ENCODE peak calls at places on chromosomes 11 and 22, in six cellular contexts. T is left lung, X is endodermal cell, U is lower leg skin, S is heart right ventricle, G is Caco-2. H is an unnamed sample.

GRCh38 chr11:19677380-19678080 is 35.1 kb upstream of the NAV2 start:
- DNase-seq in G (no peak), X (no peak), S (no peak), T (no peak), U (no peak), H (no peak)

GRCh38 chr11:106076421-106076922 is 675 bp downstream of the KBTBD3 start:
- DNase-seq in G (no peak), T (no peak), X (no peak), S (no peak), U (no peak), H (no peak)

GRCh38 chr11:103480421-103480820 is 371.2 kb downstream of the DYNC2H1 start:
- DNase-seq in X (no peak), U (no peak), S (no peak), G (no peak), T (no peak), H (no peak)

GRCh38 chr11:133515075-133515474 is 17.2 kb downstream of the OPCML start:
- DNase-seq in S (no peak), U (peak), T (no peak), X (peak), G (no peak), H (no peak)

GRCh38 chr11:107695446-107695845 is 16.4 kb downstream of the SLN start:
- DNase-seq in X (no peak), T (no peak), G (no peak), U (no peak), S (no peak), H (no peak)

GRCh38 chr22:20660441-20661054 is 113.4 kb upstream of the SERPIND1 start:
- DNase-seq in X (no peak), S (no peak), G (no peak), T (no peak), U (no peak), H (no peak)

GRCh38 chr11:14340721-14341120 is 18.3 kb downstream of the RRAS2 start:
- DNase-seq in T (no peak), U (no peak), X (no peak), G (no peak), S (no peak), H (no peak)

GRCh38 chr11:541433-541885 is 4.1 kb downstream of the LRRC56 start:
- DNase-seq in U (no peak), S (no peak), X (no peak), G (peak), T (no peak), H (no peak)

GRCh38 chr11:47379317-47379716 is 970 bp upstream of the SPI1 start:
- DNase-seq in S (no peak), U (no peak), T (no peak), G (no peak), X (no peak), H (no peak)

GRCh38 chr11:109971184-109971523 is 122.0 kb upstream of the ZC3H12C start:
- DNase-seq in S (peak), U (no peak), G (no peak), X (no peak), T (no peak), H (no peak)

GRCh38 chr11:100232006-100232405 is 455.1 kb upstream of the ARHGAP42 start:
- DNase-seq in G (no peak), T (no peak), U (no peak), S (no peak), X (no peak), H (no peak)

GRCh38 chr22:49897015-49897684 is 21.1 kb downstream of the ALG12 start:
- DNase-seq in G (no peak), S (no peak), X (no peak), U (no peak), T (no peak), H (no peak)

GRCh38 chr11:61158691-61159381 is 2.4 kb downstream of the VPS37C start:
- DNase-seq in G (peak), S (no peak), T (no peak), U (no peak), X (peak), H (peak)

GRCh38 chr11:8338138-8338537 is 74.5 kb upstream of the LMO1 start:
- DNase-seq in U (no peak), G (no peak), S (peak), X (peak), T (no peak), H (no peak)

GRCh38 chr11:46554205-46555162 is 39.3 kb downstream of the AMBRA1 start:
- DNase-seq in T (no peak), X (peak), U (no peak), G (peak), S (no peak), H (peak)

GRCh38 chr11:20369816-20370215 is 6.3 kb downstream of the HTATIP2 start:
- DNase-seq in G (no peak), U (no peak), S (no peak), T (no peak), X (no peak), H (no peak)

GRCh38 chr11:64694821-64695365 is 28.1 kb downstream of the NRXN2 start:
- DNase-seq in X (peak), T (no peak), S (no peak), U (no peak), G (no peak), H (no peak)

GRCh38 chr11:103024086-103024485 is 67.9 kb downstream of the DCUN1D5 start:
- DNase-seq in U (no peak), G (no peak), S (no peak), T (no peak), X (no peak), H (no peak)

GRCh38 chr11:95556342-95557151 is 233.0 kb downstream of the FAM76B start:
- DNase-seq in G (no peak), U (no peak), S (no peak), T (no peak), X (peak), H (no peak)

GRCh38 chr11:72226701-72227100 is 2.1 kb downstream of the INPPL1 start:
- DNase-seq in S (no peak), G (peak), U (peak), X (peak), T (no peak), H (no peak)

GRCh38 chr11:117923773-117924172 is 5.4 kb downstream of the TMPRSS13 start:
- DNase-seq in X (no peak), T (no peak), S (no peak), U (no peak), G (no peak), H (no peak)

GRCh38 chr22:42889290-42889689 is 32.2 kb upstream of the ARFGAP3 start:
- DNase-seq in T (no peak), X (no peak), G (no peak), S (no peak), U (no peak), H (no peak)

GRCh38 chr11:70104419-70104818 is 26.3 kb downstream of the ANO1 start:
- DNase-seq in G (no peak), T (peak), X (no peak), S (peak), U (no peak), H (no peak)

GRCh38 chr22:17606472-17606871 is 22.1 kb downstream of the ATP6V1E1 start:
- DNase-seq in U (no peak), S (no peak), G (no peak), X (no peak), T (no peak), H (no peak)

GRCh38 chr11:94199367-94200130 is 70.9 kb downstream of the PANX1 start:
- DNase-seq in S (no peak), X (no peak), U (no peak), T (no peak), G (no peak), H (no peak)

GRCh38 chr22:44702479-44703219 is 645 bp downstream of the PRR5 start:
- DNase-seq in G (peak), X (peak), T (peak), S (no peak), U (no peak), H (no peak)

DNA sequence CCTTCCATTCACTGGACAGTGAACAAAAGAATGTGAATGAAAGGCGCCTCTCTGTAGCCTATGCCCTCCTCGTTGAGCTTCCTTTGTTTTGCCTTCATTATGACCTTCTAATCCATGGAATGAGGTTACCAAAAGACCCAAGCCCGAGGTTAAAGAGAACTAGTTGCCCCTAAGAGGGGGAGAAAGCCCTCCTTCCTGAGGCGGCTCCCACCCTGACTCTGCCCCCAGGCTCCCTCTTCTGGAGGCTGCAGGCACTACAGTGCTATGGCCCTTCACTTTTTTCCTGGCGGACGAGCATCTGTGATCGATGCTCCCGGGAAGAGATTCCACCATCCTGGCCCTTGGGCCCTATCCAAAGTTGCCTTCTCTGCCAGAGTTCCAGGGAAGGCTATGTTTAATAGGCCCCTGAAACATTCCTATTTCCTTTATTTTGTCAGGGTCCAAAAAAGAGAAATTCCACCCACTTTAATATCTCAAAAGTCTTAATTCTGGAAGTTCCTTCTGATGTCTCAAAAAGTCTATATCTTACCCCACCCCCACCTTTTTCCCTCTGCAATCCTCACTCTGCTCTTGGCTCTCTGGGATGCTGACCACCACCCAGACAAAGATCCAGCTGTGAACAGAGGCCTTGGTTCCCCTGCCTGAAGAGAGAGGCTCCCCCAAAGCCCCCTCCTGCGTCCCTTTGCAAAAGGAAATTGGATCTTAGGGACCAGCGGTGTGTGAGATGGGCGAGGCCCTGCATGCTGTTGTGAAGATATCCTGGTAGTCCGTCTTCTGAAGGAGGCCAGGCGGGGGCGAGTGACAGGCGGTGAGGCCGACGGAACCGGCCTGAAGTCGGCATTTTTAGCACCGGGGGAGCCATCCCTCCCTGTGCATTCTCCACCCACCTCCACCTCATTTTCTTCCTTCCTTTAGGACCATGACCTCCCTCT is 147.1 kb downstream of the FEZ1 start:
- DNase-seq in S (peak), U (no peak), X (peak), T (peak), G (peak), H (no peak)
- TF ChIP-seq CTCF in S (peak), U (no peak), X (peak), T (peak), G (peak), H (peak)

GRCh38 chr11:68843052-68843561 is 1.4 kb upstream of the CPT1A start:
- DNase-seq in T (no peak), G (no peak), S (peak), X (peak), U (no peak), H (no peak)

GRCh38 chr11:68841718-68842426 is at the start of gene CPT1A:
- DNase-seq in U (peak), S (peak), X (peak), G (peak), T (peak), H (no peak)

GRCh38 chr11:68840661-68841653 is 759 bp downstream of the CPT1A start:
- DNase-seq in U (peak), G (no peak), T (peak), X (peak), S (peak), H (no peak)

GRCh38 chr11:68843703-68844312 is 2.1 kb upstream of the CPT1A start:
- DNase-seq in S (peak), U (peak), T (peak), G (peak), X (peak), H (no peak)

DNA sequence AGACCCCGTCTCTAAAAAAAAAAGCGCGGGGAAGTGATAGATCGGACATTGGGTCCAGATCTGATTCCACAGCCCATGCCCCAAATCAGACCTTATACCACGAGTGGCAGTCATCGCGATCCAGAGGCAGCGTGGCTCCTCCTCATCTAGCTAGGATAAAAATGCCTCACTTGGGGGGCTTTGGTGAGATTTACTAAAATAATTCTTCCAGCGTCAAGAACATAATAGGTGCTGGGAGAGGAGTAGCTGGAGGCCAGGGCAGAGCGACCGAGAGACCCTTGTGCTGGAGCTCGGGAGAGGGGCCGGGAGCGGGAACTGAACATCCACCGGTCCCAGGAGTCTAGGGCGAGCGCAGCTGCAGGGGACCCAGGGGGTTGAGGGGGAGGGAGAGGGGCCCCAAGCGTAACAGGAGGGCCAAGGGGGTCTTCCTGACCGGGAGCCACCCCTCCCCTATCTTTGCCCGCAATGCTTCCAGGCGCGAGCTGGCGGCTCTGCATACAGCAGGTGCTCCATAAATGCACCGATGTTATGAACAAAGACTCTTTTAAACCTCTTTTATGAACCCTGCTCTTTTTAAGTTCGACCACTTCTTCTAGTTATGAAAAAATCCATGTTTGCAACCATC is 823 bp upstream of the CPT1A start:
- DNase-seq in U (no peak), S (no peak), X (no peak), G (no peak), T (no peak), H (no peak)
- H3K4me3 ChIP-seq in U (no peak), S (peak), X (peak), G (no peak), T (peak), H (no peak)

GRCh38 chr22:36569999-36570398 is 41.0 kb upstream of the EIF3D start:
- DNase-seq in U (no peak), G (peak), X (peak), T (no peak), S (no peak), H (no peak)
- TF ChIP-seq CTCF in U (no peak), G (peak), X (peak), T (no peak), S (peak), H (no peak)

GRCh38 chr11:12376259-12376971 is 956 bp upstream of the PARVA start:
- DNase-seq in S (peak), X (no peak), U (peak), G (no peak), T (no peak), H (no peak)
- H3K4me3 ChIP-seq in S (no peak), X (peak), U (no peak), G (no peak), T (peak), H (no peak)

GRCh38 chr11:35305670-35306382 is 113.5 kb downstream of the SLC1A2 start:
- DNase-seq in X (peak), G (peak), U (no peak), T (no peak), S (no peak), H (no peak)
- TF ChIP-seq CTCF in X (peak), G (peak), U (no peak), T (peak), S (peak), H (peak)

DNA sequence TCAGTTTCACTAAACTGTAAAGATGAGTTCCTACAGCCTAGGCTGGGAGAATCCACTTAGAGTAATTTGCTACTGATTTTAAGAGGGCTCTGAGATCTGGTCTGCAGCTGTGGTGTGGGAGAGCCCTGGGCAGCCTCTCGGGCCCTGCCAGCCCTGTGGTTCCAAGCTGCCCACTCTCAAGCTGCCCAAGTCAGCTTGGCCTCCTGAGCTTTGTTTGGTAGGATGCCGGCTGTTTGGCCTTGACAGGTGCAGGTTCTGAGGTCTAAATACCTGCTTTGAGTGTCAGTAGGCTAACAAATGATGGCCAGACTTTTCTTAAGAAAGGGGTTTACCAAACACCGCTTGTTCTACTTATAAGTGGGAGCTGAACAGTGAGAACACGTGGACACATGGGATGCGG is 133.3 kb upstream of the TTC12 start:
- DNase-seq in U (no peak), G (no peak), X (peak), S (no peak), T (no peak), H (no peak)
- H3K4me3 ChIP-seq in U (no peak), G (no peak), X (no peak), S (no peak), T (no peak), H (no peak)

GRCh38 chr22:23094695-23095466 is 24.6 kb downstream of the GNAZ start:
- DNase-seq in U (no peak), X (no peak), S (no peak), T (no peak), G (no peak), H (no peak)
- TF ChIP-seq CTCF in U (no peak), X (peak), S (no peak), T (no peak), G (no peak), H (no peak)

DNA sequence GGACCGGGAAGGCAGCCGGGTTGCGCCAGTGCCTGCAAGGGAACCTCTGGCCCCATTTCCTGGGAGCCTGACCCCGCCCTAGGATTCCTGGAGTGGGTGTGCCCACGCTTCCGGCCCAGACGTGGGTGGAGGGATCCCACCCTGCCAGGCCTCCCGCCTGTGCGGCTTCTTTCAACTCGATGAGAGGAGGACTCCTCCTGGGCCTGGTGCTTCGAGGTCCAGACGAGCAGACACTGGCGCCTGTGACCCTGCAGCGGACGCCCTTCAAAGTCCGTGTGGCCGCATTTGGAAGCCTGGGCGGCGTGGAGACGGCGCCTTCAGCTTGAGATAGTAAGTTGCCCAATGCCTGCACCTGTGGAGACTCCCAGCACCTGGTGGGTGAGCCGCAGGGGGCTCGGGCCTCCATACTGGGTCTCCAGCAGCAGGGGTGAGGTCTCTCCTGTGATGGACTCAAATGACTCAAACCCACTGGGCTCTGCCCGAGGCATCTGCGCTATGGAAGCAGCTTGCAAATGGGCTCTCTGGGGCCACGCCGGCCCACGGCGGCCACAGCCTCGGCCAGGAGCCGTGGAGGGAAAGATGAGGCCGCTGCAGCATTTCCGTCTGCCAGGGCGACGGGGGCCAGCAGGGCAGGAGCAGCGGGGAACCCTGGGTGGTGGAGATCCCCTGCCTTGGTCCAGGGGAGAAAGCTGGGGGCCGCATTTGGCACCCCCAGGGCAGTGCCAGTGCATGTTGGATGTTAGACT is 64.3 kb upstream of the PPARA start:
- DNase-seq in T (peak), G (peak), S (peak), U (peak), X (no peak), H (no peak)
- H3K4me3 ChIP-seq in T (peak), G (peak), S (peak), U (no peak), X (no peak), H (peak)

GRCh38 chr11:128482512-128483191 is 104.7 kb downstream of the ETS1 start:
- DNase-seq in G (no peak), S (no peak), T (no peak), U (no peak), X (no peak), H (no peak)
- TF ChIP-seq CTCF in G (no peak), S (no peak), T (no peak), U (no peak), X (no peak), H (no peak)